ENCODE peak calls at places on chromosomes 11 and 22, in eight cellular contexts. S is cardiac fibroblast; V is activated CD8-positive, alpha-beta memory T cell treated with anti-CD3 and anti-CD28 coated beads, Interleukin-2, amount 10 ng/mL, durations not matched to agents 7 days and 5 days; X is activated T-helper 1 cell treated with anti-CD3 and anti-CD28 coated beads, Interleukin-12 subunit alpha, Interleukin-12 subunit beta, Interleukin-2, Interleukin-4 antibody, amounts not matched to agents 30 ng/mL and 10 ng/mL and 1 ng/mL, durations not matched to agents 14 hours and 24 hours and 36 hours; A is retinal pigment epithelial cell; Q is Caki2; P is brain microvascular endothelial cell; H is activated CD4-positive, alpha-beta T cell treated with anti-CD3 and anti-CD28 coated beads, Interleukin-2, amount 50 U/mL, for 4 hours. F is an unnamed sample.

GRCh38 chr11:111729441-111729840 is 36.7 kb downstream of the PPP2R1B start:
- DNase-seq in X (no peak), S (no peak), A (no peak), P (peak), H (no peak), V (no peak), Q (no peak), F (no peak)

GRCh38 chr11:127639916-127640315 is 639.3 kb upstream of the KIRREL3 start:
- DNase-seq in Q (no peak), X (no peak), S (peak), V (no peak), A (peak), H (no peak), P (no peak), F (no peak)

GRCh38 chr11:127345819-127346459 is 345.4 kb upstream of the KIRREL3 start:
- DNase-seq in V (no peak), X (no peak), H (peak), A (no peak), S (peak), Q (peak), P (peak), F (peak)

GRCh38 chr22:39244073-39244495 is 698 bp downstream of the PDGFB start:
- DNase-seq in P (no peak), V (no peak), S (no peak), Q (peak), X (no peak), A (no peak), H (no peak), F (no peak)

GRCh38 chr11:134479206-134479955 is 67.3 kb upstream of the B3GAT1 start:
- DNase-seq in A (no peak), S (no peak), V (no peak), X (no peak), H (no peak), P (no peak), Q (no peak), F (no peak)

GRCh38 chr22:41917906-41918791 is 3.3 kb upstream of the SHISA8 start:
- DNase-seq in V (no peak), X (no peak), A (no peak), P (peak), Q (peak), H (no peak), S (peak), F (peak)

GRCh38 chr11:68810164-68810563 is 31.6 kb downstream of the CPT1A start:
- DNase-seq in Q (no peak), V (no peak), P (peak), S (no peak), H (no peak), X (no peak), A (no peak), F (no peak)

GRCh38 chr11:78646564-78647185 is 72.0 kb upstream of the NARS2 start:
- DNase-seq in Q (peak), P (peak), X (peak), A (peak), S (peak), V (peak), H (peak), F (peak)

GRCh38 chr11:64156235-64157011 is 9.5 kb downstream of the MACROD1 start:
- DNase-seq in V (no peak), X (no peak), S (no peak), Q (no peak), A (no peak), H (no peak), P (no peak), F (no peak)

GRCh38 chr11:65448074-65448417 is 25.4 kb downstream of the NEAT1 start:
- DNase-seq in P (no peak), X (no peak), V (no peak), A (no peak), S (peak), H (no peak), Q (peak), F (peak)

GRCh38 chr22:38952382-38952993 is 4.9 kb upstream of the APOBEC3A start:
- DNase-seq in Q (no peak), V (no peak), A (no peak), H (no peak), P (no peak), S (no peak), X (no peak), F (no peak)

GRCh38 chr11:90204832-90205646 is 17.8 kb downstream of the CHORDC1 start:
- DNase-seq in H (no peak), X (no peak), Q (peak), P (peak), A (no peak), V (no peak), S (peak), F (peak)

GRCh38 chr11:65442952-65443351 is 20.4 kb downstream of the NEAT1 start:
- DNase-seq in P (peak), S (peak), V (no peak), A (no peak), H (no peak), Q (peak), X (no peak), F (peak)

GRCh38 chr11:3830741-3831140 is 10.0 kb downstream of the RHOG start:
- DNase-seq in X (no peak), Q (no peak), S (no peak), V (no peak), A (no peak), P (no peak), H (no peak), F (no peak)